ENCODE peak calls at places on chromosomes 4 and X, in five cellular contexts. L is GM12878, V is K562, B is HepG2, G is H1. X is an unnamed sample.

GRCh38 chr4:73668806-73669205 is 48.6 kb upstream of the RASSF6 start:
- DNase-seq in L (no peak), V (no peak), B (no peak), G (no peak), X (no peak)

GRCh38 chrX:74557378-74557777 is 57.0 kb downstream of the RLIM start:
- DNase-seq in L (no peak), V (no peak), B (no peak), G (no peak), X (no peak)

GRCh38 chr4:100022792-100023222 is 72.7 kb upstream of the H2AZ1 start:
- DNase-seq in L (no peak), V (no peak), B (no peak), G (peak), X (no peak)

GRCh38 chrX:76202471-76202870 is 29.6 kb downstream of the PBDC1 start:
- DNase-seq in L (no peak), V (no peak), B (no peak), G (no peak), X (no peak)

GRCh38 chr4:106816501-106816900 is 219.6 kb downstream of the DKK2 start:
- DNase-seq in L (no peak), V (no peak), B (no peak), G (no peak), X (no peak)

GRCh38 chrX:71532078-71532752 is 689 bp upstream of the OGT start:
- DNase-seq in L (no peak), V (no peak), B (no peak), G (no peak), X (no peak)

GRCh38 chr4:84480082-84480481 is 19.0 kb downstream of the NKX6-1 start:
- DNase-seq in L (no peak), V (no peak), B (no peak), G (no peak), X (no peak)

GRCh38 chrX:153646620-153647373 is at the start of gene DUSP9:
- DNase-seq in L (no peak), V (peak), B (peak), G (no peak), X (no peak)

GRCh38 chrX:135982860-135983259 is 2.4 kb upstream of the SLC9A6 start:
- DNase-seq in L (no peak), V (no peak), B (no peak), G (no peak), X (no peak)

DNA sequence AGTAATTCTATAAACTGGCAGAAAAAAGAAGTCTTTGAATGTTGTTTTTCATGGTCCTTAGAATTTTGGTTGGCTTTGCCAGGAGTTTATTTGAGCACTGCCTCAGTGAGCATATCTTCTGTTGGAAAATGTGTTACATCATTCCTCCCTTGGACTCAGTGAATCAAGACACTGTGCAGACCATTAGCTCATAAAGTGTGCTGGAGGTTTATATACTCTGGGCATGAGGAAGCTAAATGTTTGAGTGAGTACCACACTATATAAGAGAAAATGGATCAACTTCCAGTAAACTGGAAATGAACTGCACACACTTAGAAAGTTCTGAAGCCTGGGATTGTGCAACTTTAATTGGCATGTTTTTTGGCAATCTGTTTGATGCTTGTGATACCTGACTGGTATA is 75.8 kb downstream of the LIMCH1 start:
- DNase-seq in L (no peak), V (no peak), B (no peak), G (no peak), X (no peak)
- H3K4me3 ChIP-seq in L (no peak), V (no peak), B (no peak), G (no peak), X (no peak)

GRCh38 chr4:81152839-81153713 is 61.9 kb downstream of the PRKG2 start:
- DNase-seq in L (no peak), V (no peak), B (no peak), G (no peak), X (no peak)
- TF ChIP-seq SRF in L (no peak), V (no peak), B (no peak), G (no peak), X (no peak)

GRCh38 chr4:22345678-22346077 is 170.2 kb downstream of the ADGRA3 start:
- DNase-seq in L (no peak), V (no peak), B (no peak), G (no peak), X (no peak)
- TF ChIP-seq ATF3 in L (no peak), V (no peak), B (no peak), G (no peak), X (no peak)

DNA sequence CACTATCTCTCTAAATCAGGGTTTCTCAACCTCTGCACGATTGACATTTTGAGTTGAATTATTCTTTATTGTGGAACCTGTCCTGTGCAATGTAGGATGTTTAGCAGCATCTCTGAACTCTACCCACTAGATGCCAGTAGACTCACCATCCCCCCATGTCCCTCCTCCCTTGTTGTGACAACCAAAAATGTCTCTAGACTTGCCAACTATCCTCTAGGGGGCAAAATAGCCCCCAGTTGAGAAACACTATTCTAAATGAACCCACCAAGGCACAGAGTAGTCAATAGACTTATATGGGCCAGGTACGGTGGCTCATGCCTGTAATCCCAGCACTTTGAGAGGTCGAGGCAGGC is 49.1 kb upstream of the GAB1 start:
- DNase-seq in L (no peak), V (no peak), B (no peak), G (no peak), X (no peak)
- H3K4me3 ChIP-seq in L (no peak), V (no peak), B (no peak), G (no peak), X (no peak)

GRCh38 chr4:119765951-119766350 is 137.3 kb upstream of the PDE5A start:
- DNase-seq in L (no peak), V (no peak), B (no peak), G (no peak), X (no peak)
- TF ChIP-seq SRF in L (no peak), V (no peak), B (no peak), G (no peak), X (no peak)

GRCh38 chr4:181372014-181372413 is 871.2 kb upstream of the TENM3 start:
- DNase-seq in L (no peak), V (no peak), B (no peak), G (no peak), X (no peak)

DNA sequence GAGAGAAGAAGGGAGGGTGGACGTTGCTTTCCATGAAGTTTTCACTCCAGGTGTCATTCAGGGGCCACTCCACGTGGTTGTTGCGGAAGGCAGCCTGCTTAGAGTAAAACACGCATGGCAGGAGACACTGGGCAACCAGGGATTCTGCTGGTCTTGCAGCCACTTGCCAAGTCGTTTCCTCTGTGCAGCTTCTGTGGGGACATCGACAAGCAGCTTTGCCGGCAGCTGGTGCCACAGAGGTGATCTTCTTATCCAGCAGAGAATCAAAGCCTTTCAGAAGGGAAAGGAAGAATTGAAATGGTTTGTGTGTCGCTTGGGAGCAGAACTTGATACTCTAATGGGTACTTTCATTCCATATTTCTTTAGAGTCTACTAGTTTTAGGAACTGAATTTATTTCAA is 867.1 kb upstream of the TENM3 start:
- DNase-seq in L (no peak), V (no peak), B (no peak), G (no peak), X (no peak)
- TF ChIP-seq ATF3 in L (no peak), V (no peak), B (no peak), G (no peak), X (no peak)

GRCh38 chrX:47390676-47391234 is 20.4 kb downstream of the ZNF157 start:
- DNase-seq in L (no peak), V (no peak), B (no peak), G (no peak), X (no peak)
- H3K4me3 ChIP-seq in L (no peak), V (no peak), B (no peak), G (no peak), X (no peak)

DNA sequence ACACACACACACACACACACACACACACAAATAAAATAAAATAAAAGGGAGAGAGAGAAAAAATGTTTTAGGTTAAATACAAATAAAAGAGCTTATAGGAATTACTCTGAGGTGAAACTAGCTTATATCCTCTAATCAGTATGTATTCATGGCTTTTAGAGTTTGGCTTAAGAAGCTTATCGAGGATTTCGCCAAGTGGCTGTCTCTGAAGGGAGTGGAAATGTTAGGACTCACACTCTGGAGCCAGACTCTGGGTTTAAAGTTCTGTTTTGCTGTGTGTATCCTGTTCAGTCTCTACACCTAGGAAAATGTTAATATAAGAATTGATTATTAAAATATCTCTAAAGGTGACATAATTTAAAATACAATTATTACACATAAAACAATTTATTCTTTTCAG is 489.5 kb downstream of the CCSER1 start:
- DNase-seq in L (no peak), V (no peak), B (no peak), G (no peak), X (no peak)
- TF ChIP-seq SRF in L (no peak), V (no peak), B (no peak), G (no peak), X (no peak)